ENCODE peak calls at places on chromosomes 2 and 18, in nine cellular contexts. J is brain microvascular endothelial cell; L is A549; T is astrocyte of the cerebellum; M is K562; Z is choroid plexus epithelial cell; V is fibroblast of the aortic adventitia; C is effector memory CD4-positive, alpha-beta T cell; R is HepG2. G is an unnamed sample.

GRCh38 chr2:149458502-149458901 is 128.1 kb downstream of the LYPD6 start:
- DNase-seq in V (no peak), L (no peak), J (no peak), Z (no peak), C (no peak), M (no peak), R (no peak), T (no peak), G (no peak)

GRCh38 chr18:9055185-9055584 is 47.3 kb upstream of the NDUFV2 start:
- DNase-seq in T (peak; percentile 89), V (peak; percentile 95), R (no peak), M (peak; percentile 41), C (no peak), Z (peak; percentile 84), J (no peak), L (peak; percentile 13), G (peak; percentile 62)

GRCh38 chr2:168583710-168584521 is 127.8 kb downstream of the CERS6 start:
- DNase-seq in J (peak; percentile 48), Z (peak; percentile 56), M (no peak), V (peak; percentile 80), R (no peak), C (no peak), L (no peak), T (no peak), G (no peak)

GRCh38 chr2:181972431-181973190 is 13.0 kb upstream of the PPP1R1C start:
- DNase-seq in R (no peak), J (no peak), Z (peak; percentile 12), T (no peak), V (no peak), M (no peak), C (no peak), L (no peak), G (no peak)

GRCh38 chr2:30565860-30566358 is 118.9 kb downstream of the LCLAT1 start:
- DNase-seq in L (no peak), J (no peak), V (peak; percentile 30), C (no peak), M (no peak), Z (no peak), R (no peak), T (no peak), G (no peak)

GRCh38 chr2:223536546-223536945 is 65.6 kb downstream of the SCG2 start:
- DNase-seq in T (no peak), C (no peak), Z (no peak), M (no peak), L (no peak), V (no peak), J (no peak), R (no peak), G (no peak)

GRCh38 chr2:161982548-161982947 is 91.5 kb downstream of the DPP4 start:
- DNase-seq in M (no peak), R (no peak), V (no peak), L (no peak), Z (no peak), C (no peak), J (no peak), T (no peak), G (no peak)

GRCh38 chr18:45775241-45775676 is 50.2 kb upstream of the SIGLEC15 start:
- DNase-seq in T (no peak), C (no peak), Z (peak; percentile 92), M (peak; percentile 18), L (peak; percentile 43), V (peak; percentile 83), R (no peak), J (peak; percentile 45), G (no peak)

GRCh38 chr2:34950797-34951196 is 1351.7 kb upstream of the FAM98A start:
- DNase-seq in Z (no peak), V (no peak), C (no peak), T (no peak), R (no peak), L (no peak), M (no peak), J (no peak), G (no peak)

GRCh38 chr2:118046628-118047210 is 32.8 kb upstream of the CCDC93 start:
- DNase-seq in Z (peak; percentile 76), C (no peak), J (no peak), M (peak; percentile 20), T (peak; percentile 24), V (peak; percentile 71), L (peak; percentile 18), R (peak; percentile 42), G (peak; percentile 10)

GRCh38 chr2:3122525-3122924 is 255.1 kb downstream of the EIPR1 start:
- DNase-seq in M (no peak), T (no peak), J (no peak), C (no peak), V (no peak), Z (no peak), L (no peak), R (no peak), G (no peak)

GRCh38 chr18:820591-821170 is 8.6 kb upstream of the YES1 start:
- DNase-seq in T (no peak), R (no peak), J (no peak), M (no peak), C (no peak), Z (no peak), L (no peak), V (no peak), G (no peak)

GRCh38 chr18:22734812-22735627 is 198.1 kb upstream of the RBBP8 start:
- DNase-seq in Z (peak; percentile 48), V (peak; percentile 82), T (no peak), J (peak; percentile 7), R (no peak), M (no peak), C (no peak), L (no peak), G (no peak)

GRCh38 chr2:173355866-173356508 is 1.3 kb downstream of the CDCA7 start:
- DNase-seq in T (no peak), R (peak; percentile 73), J (peak; percentile 16), L (no peak), M (no peak), V (no peak), Z (no peak), C (no peak), G (no peak)

GRCh38 chr2:205129531-205129930 is 552.8 kb upstream of the NRP2 start:
- DNase-seq in L (no peak), T (no peak), M (no peak), R (no peak), Z (no peak), J (no peak), C (no peak), V (no peak), G (no peak)

GRCh38 chr2:853203-853870 is 97.3 kb upstream of the SNTG2 start:
- DNase-seq in V (no peak), M (no peak), R (no peak), T (no peak), J (no peak), C (no peak), L (no peak), Z (no peak), G (no peak)

GRCh38 chr2:855177-855576 is 95.5 kb upstream of the SNTG2 start:
- DNase-seq in M (no peak), R (no peak), L (no peak), J (no peak), Z (no peak), C (no peak), T (no peak), V (no peak), G (no peak)

GRCh38 chr2:852168-852567 is 98.5 kb upstream of the SNTG2 start:
- DNase-seq in M (no peak), C (no peak), T (no peak), R (no peak), Z (no peak), V (no peak), L (no peak), J (no peak), G (no peak)

GRCh38 chr2:856041-856440 is 94.6 kb upstream of the SNTG2 start:
- DNase-seq in C (no peak), V (no peak), J (no peak), M (no peak), Z (no peak), L (no peak), T (no peak), R (no peak), G (no peak)

DNA sequence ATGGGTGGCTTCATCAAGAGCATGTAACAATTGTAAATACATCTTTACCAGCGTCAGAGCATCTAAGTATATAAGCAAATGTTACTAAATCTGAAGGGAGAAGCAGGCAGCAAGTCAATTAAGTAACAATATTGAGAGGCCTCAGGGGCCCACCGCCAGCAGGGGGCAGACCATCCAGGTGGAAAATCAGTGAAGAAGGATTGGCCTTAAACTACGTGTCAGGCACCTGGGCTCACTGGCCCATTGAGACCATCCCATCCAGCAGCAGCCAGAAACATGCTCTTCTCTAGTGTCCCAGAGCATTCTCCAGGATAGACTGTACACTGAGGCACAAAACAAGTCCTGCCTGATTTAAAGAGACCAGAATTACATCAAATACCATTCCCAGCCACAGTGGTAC is 96.2 kb upstream of the SNTG2 start:
- DNase-seq in Z (peak; percentile 29), J (peak; percentile 16), V (no peak), M (peak; percentile 56), L (peak; percentile 33), T (no peak), C (peak; percentile 19), R (peak; percentile 34), G (no peak)
- H3K4me3 ChIP-seq in Z (no peak overlapping the region), J (no peak overlapping the region), V (no peak overlapping the region), M (no peak overlapping the region), L (no peak overlapping the region), T (no peak overlapping the region), C (no peak overlapping the region), R (no peak overlapping the region), G (no peak overlapping the region)

GRCh38 chr2:11743846-11744553 is 2.4 kb upstream of the LPIN1 start:
- DNase-seq in M (peak; percentile 98), L (peak; percentile 100), C (peak; percentile 67), T (peak; percentile 98), R (peak; percentile 90), J (peak; percentile 100), V (peak; percentile 100), Z (peak; percentile 100), G (peak; percentile 100)
- H3K4me3 ChIP-seq in M (peak overlapping the region; percentile 33), L (peak overlapping the region; percentile 24), C (no peak overlapping the region), T (no peak overlapping the region), R (peak overlapping the region; percentile 71), J (peak overlapping the region; percentile 22), V (peak overlapping the region; percentile 49), Z (peak overlapping the region; percentile 35), G (peak overlapping the region; percentile 33)

GRCh38 chr2:65361623-65362022 is 70.8 kb downstream of the SPRED2 start:
- DNase-seq in R (no peak), J (peak; percentile 59), M (no peak), T (no peak), C (no peak), L (no peak), Z (peak; percentile 56), V (no peak), G (no peak)
- H3K4me3 ChIP-seq in R (no peak overlapping the region), J (no peak overlapping the region), M (no peak overlapping the region), T (no peak overlapping the region), C (no peak overlapping the region), L (no peak overlapping the region), Z (no peak overlapping the region), V (no peak overlapping the region), G (no peak overlapping the region)

DNA sequence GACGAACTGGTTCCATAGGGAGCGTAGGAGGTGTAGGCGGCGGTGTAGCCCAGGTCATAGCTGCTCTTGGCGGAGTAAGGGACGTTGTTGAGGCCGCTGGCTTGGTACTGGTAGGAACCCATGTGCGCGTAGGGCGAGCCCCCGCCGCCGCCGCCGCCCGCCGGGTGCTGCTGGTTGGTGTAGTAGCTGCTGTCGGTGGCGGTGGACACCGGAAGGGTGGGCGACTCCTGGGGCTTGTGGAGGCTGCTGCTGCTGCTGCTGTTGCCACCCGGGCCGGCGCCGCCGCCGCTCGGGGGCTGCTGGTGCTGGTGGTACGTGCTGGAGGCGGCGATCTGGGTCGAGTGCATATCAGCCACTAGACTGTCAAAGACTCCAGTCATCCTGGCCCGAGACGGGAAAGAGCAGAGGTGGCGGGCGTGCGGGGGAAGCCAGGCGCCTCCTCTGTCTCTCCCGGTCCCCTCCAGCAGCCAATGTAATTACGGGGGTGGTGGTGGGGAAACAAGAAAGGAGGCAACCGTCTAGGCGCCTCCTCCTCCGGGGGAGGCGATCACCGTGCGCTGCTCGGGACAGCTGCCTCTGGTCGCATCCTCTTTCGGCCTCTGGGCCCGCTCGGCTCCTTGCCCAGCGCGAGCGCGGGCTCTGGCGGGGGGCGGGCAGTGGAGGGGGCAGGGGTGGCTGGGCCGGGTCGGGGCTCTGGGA is 392 bp downstream of the DLX2 start:
- DNase-seq in L (peak; percentile 53), V (peak; percentile 63), T (no peak), R (no peak), Z (no peak), J (no peak), C (no peak), M (peak; percentile 85), G (no peak)
- H3K4me3 ChIP-seq in L (peak overlapping the region; percentile 74), V (peak overlapping the region; percentile 77), T (peak overlapping the region; percentile 47), R (peak overlapping the region; percentile 75), Z (peak overlapping the region; percentile 58), J (peak overlapping the region; percentile 64), C (peak overlapping the region; percentile 48), M (peak overlapping the region; percentile 63), G (peak overlapping the region; percentile 64)

G was measured in HFF-Myc.